ENCODE peak calls at places on chromosome 14, in six cellular contexts. P is esophagus squamous epithelium; X is activated naive CD4-positive, alpha-beta T cell treated with Interleukin-2 at 50 U/mL for 16 hours; H is osteocyte; A is SK-N-SH; Q is upper lobe of right lung. O is an unnamed sample.

GRCh38 chr14:72788972-72789728 is 104.8 kb downstream of the DPF3 start:
- DNase-seq in P (no peak), X (no peak), H (no peak), A (peak), Q (no peak), O (no peak)

GRCh38 chr14:65720743-65721142 is 308.2 kb downstream of the FUT8 start:
- DNase-seq in P (no peak), X (no peak), H (no peak), A (no peak), Q (no peak), O (no peak)

GRCh38 chr14:92516344-92516965 is 2.9 kb downstream of the RIN3 start:
- DNase-seq in P (no peak), X (no peak), H (no peak), A (no peak), Q (no peak), O (no peak)

GRCh38 chr14:89078021-89078676 is 253.7 kb downstream of the TTC8 start:
- DNase-seq in P (no peak), X (no peak), H (no peak), A (peak), Q (no peak), O (no peak)

GRCh38 chr14:61454545-61454944 is 133.2 kb downstream of the PRKCH start:
- DNase-seq in P (no peak), X (no peak), H (no peak), A (no peak), Q (no peak), O (peak)

GRCh38 chr14:23910081-23910875 is 43.3 kb upstream of the DHRS4 start:
- DNase-seq in P (no peak), X (no peak), H (no peak), A (peak), Q (no peak), O (peak)

GRCh38 chr14:32134448-32135070 is 57.5 kb downstream of the ARHGAP5 start:
- DNase-seq in P (no peak), X (no peak), H (no peak), A (no peak), Q (no peak), O (peak)

GRCh38 chr14:77037886-77038511 is 9.5 kb upstream of the IRF2BPL start:
- DNase-seq in P (no peak), X (peak), H (no peak), A (no peak), Q (peak), O (peak)

GRCh38 chr14:69056389-69056788 is 77.3 kb upstream of the ACTN1 start:
- DNase-seq in P (no peak), X (no peak), H (no peak), A (peak), Q (no peak), O (peak)

GRCh38 chr14:61470261-61470953 is 149.0 kb downstream of the PRKCH start:
- DNase-seq in P (no peak), X (no peak), H (no peak), A (peak), Q (no peak), O (peak)

GRCh38 chr14:61121293-61121897 is 140.3 kb downstream of the SLC38A6 start:
- DNase-seq in P (no peak), X (no peak), H (no peak), A (no peak), Q (no peak), O (no peak)

GRCh38 chr14:34766611-34767010 is 52.2 kb upstream of the CFL2 start:
- DNase-seq in P (no peak), X (no peak), H (no peak), A (no peak), Q (no peak), O (no peak)

GRCh38 chr14:66509874-66510273 is 1.9 kb downstream of the GPHN start:
- DNase-seq in P (no peak), X (no peak), H (no peak), A (no peak), Q (no peak), O (no peak)

GRCh38 chr14:50399251-50400032 is 2.8 kb upstream of the CDKL1 start:
- DNase-seq in P (no peak), X (no peak), H (no peak), A (no peak), Q (no peak), O (peak)

GRCh38 chr14:88323520-88324199 is 591 bp upstream of the KCNK10 start:
- DNase-seq in P (no peak), X (no peak), H (no peak), A (peak), Q (no peak), O (no peak)

GRCh38 chr14:80587096-80587724 is 354.3 kb downstream of the CEP128 start:
- DNase-seq in P (no peak), X (no peak), H (no peak), A (no peak), Q (no peak), O (peak)

GRCh38 chr14:53043107-53043704 is 92.4 kb upstream of the FERMT2 start:
- DNase-seq in P (no peak), X (no peak), H (no peak), A (no peak), Q (no peak), O (no peak)

GRCh38 chr14:102370305-102370809 is 7.6 kb downstream of the TECPR2 start:
- DNase-seq in P (no peak), X (no peak), H (no peak), A (no peak), Q (peak), O (no peak)

GRCh38 chr14:65993996-65994395 is 492.2 kb upstream of the CCDC196 start:
- DNase-seq in P (no peak), X (no peak), H (no peak), A (no peak), Q (no peak), O (no peak)